ENCODE peak calls at places on chromosome 20, in ten cellular contexts. L, U, W, K, F, E, S, Q, G and I are unnamed samples.

GRCh38 chr20:18001131-18001921 is 32.5 kb downstream of the MGME1 start:
- DNase-seq in L (no peak), U (no peak), W (peak; percentile 38), K (peak; percentile 90), F (no peak), E (no peak), S (peak; percentile 73), Q (peak; percentile 46), G (no peak), I (peak; percentile 70)

GRCh38 chr20:25856256-25856884 is 159.7 kb upstream of the ZNF337 start:
- DNase-seq in L (no peak), U (no peak), W (no peak), K (no peak), F (no peak), E (no peak), S (no peak), Q (no peak), G (no peak), I (no peak)

GRCh38 chr20:59017493-59018231 is 1.6 kb upstream of the TUBB1 start:
- DNase-seq in L (no peak), U (no peak), W (no peak), K (no peak), F (no peak), E (no peak), S (no peak), Q (no peak), G (no peak), I (peak; percentile 36)

GRCh38 chr20:12653642-12654041 is 355.1 kb upstream of the SPTLC3 start:
- DNase-seq in L (no peak), U (no peak), W (no peak), K (no peak), F (no peak), E (no peak), S (no peak), Q (no peak), G (no peak), I (no peak)

GRCh38 chr20:24166127-24166389 is 177.5 kb upstream of the GGTLC1 start:
- DNase-seq in L (no peak), U (no peak), W (no peak), K (no peak), F (no peak), E (no peak), S (no peak), Q (no peak), G (no peak), I (no peak)

GRCh38 chr20:59571591-59572314 is 32.6 kb upstream of the PHACTR3 start:
- DNase-seq in L (peak; percentile 15), U (peak; percentile 73), W (peak; percentile 51), K (peak; percentile 51), F (peak; percentile 60), E (peak; percentile 69), S (peak; percentile 72), Q (peak; percentile 14), G (peak; percentile 38), I (peak; percentile 91)

GRCh38 chr20:35111141-35111888 is 18.7 kb upstream of the TRPC4AP start:
- DNase-seq in L (no peak), U (no peak), W (peak; percentile 90), K (no peak), F (no peak), E (no peak), S (no peak), Q (no peak), G (no peak), I (no peak)

GRCh38 chr20:33863440-33864323 is 52.5 kb downstream of the CHMP4B start:
- DNase-seq in L (no peak), U (no peak), W (no peak), K (no peak), F (no peak), E (no peak), S (no peak), Q (no peak), G (no peak), I (no peak)

GRCh38 chr20:46688151-46689081 is 828 bp downstream of the TP53RK start:
- DNase-seq in L (no peak), U (peak; percentile 29), W (peak; percentile 25), K (no peak), F (peak; percentile 13), E (no peak), S (no peak), Q (no peak), G (peak; percentile 19), I (no peak)

GRCh38 chr20:38728237-38728761 is 4.0 kb downstream of the SLC32A1 start:
- DNase-seq in L (no peak), U (no peak), W (no peak), K (no peak), F (no peak), E (peak; percentile 22), S (no peak), Q (no peak), G (no peak), I (peak; percentile 78)

GRCh38 chr20:32036252-32036651 is 15.8 kb upstream of the HCK start:
- DNase-seq in L (no peak), U (no peak), W (no peak), K (no peak), F (no peak), E (no peak), S (no peak), Q (no peak), G (no peak), I (no peak)